ENCODE peak calls at places on chromosomes 11 and 22, in ten cellular contexts. Z is PC-3; B is AG09319; M is body of pancreas; O is astrocyte of the cerebellum; Q is fibroblast of lung; N is stomach; K is testis; X is CD4-positive, alpha-beta T cell; V is PC-9. Y is an unnamed sample.
A peak's percentile ranks its signal among the peaks of the same experiment; 100 is the strongest.

GRCh38 chr11:130536106-130537040 is 87.9 kb downstream of the ADAMTS15 start:
- DNase-seq in O (no peak), M (no peak), X (no peak), B (no peak), Z (peak; percentile 51), Q (no peak), N (no peak), K (no peak), V (no peak), Y (no peak)

GRCh38 chr11:12961615-12962014 is 47.5 kb upstream of the RASSF10 start:
- DNase-seq in X (no peak), M (no peak), O (no peak), Q (peak; percentile 59), Z (peak; percentile 16), K (no peak), N (no peak), B (no peak), V (no peak), Y (no peak)

GRCh38 chr11:20353829-20354434 is 9.6 kb upstream of the HTATIP2 start:
- DNase-seq in B (no peak), K (peak; percentile 52), Q (peak; percentile 51), N (peak; percentile 29), X (peak; percentile 2), V (no peak), Z (peak; percentile 65), M (peak; percentile 38), O (peak; percentile 13), Y (no peak)

GRCh38 chr11:10350341-10350740 is 45.5 kb downstream of the ADM start:
- DNase-seq in Q (peak; percentile 85), X (no peak), O (no peak), V (peak; percentile 57), M (no peak), Z (peak; percentile 87), K (no peak), N (no peak), B (no peak), Y (no peak)

GRCh38 chr11:77063407-77063806 is 3.4 kb upstream of the CAPN5 start:
- DNase-seq in K (no peak), N (peak; percentile 28), M (no peak), O (no peak), V (no peak), Q (no peak), X (no peak), Z (no peak), B (no peak), Y (no peak)

GRCh38 chr11:102564110-102564509 is 33.6 kb upstream of the MMP7 start:
- DNase-seq in N (no peak), K (no peak), Z (peak; percentile 99), V (no peak), M (no peak), Q (peak; percentile 70), B (no peak), O (no peak), X (no peak), Y (no peak)

GRCh38 chr11:45803981-45804805 is 756 bp upstream of the SLC35C1 start:
- DNase-seq in V (peak; percentile 85), O (no peak), B (no peak), N (peak; percentile 88), K (peak; percentile 80), M (peak; percentile 82), X (peak; percentile 61), Z (peak; percentile 53), Q (peak; percentile 55), Y (no peak)

GRCh38 chr11:119854521-119854920 is 125.5 kb upstream of the NECTIN1 start:
- DNase-seq in N (peak; percentile 42), B (no peak), M (no peak), Q (no peak), V (no peak), X (no peak), Z (peak; percentile 9), O (no peak), K (no peak), Y (no peak)

GRCh38 chr22:41672780-41673509 is 15.7 kb downstream of the SNU13 start:
- DNase-seq in M (no peak), V (no peak), N (no peak), Q (no peak), K (no peak), Z (peak; percentile 27), O (no peak), B (no peak), X (no peak), Y (no peak)
- TF ChIP-seq CTCF in M (no peak), V (peak; percentile 62), N (no peak), Q (peak; percentile 30), K (peak; percentile 24), Z (peak; percentile 42), O (peak; percentile 39), B (peak; percentile 25), X (no peak), Y (no peak)

DNA sequence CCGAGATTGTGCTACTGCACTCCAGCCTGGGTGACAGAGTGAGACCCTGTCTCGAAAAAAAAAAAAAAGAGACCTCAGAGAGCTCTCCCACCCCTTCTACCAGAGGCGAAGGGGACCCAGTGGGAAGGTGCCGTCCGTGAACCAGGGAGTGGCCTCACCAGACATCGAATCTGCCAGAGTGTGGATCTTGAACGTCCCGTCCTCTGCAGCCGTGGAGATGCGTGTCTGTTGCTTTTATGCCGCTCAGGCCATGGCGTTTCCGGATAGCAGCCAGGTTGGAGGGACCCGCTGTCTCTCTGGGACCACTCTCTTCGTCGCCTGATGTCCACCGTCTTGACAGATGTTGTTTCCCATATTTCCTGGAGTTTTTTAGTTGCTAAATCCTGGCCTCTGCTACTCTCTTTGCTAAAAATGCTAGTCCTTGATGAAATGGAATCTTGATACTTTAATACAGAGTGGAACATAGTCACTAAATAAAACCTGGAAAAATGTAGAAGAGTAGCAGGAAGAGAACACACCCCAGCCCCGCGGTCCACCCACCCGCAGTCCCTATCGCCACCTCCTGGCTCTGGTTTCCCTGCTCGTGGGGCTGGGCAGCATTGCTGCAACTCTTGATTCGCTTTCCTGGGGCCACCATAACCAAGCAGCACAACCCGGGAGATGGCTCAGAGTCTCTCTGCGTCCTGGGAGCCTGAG is 12.0 kb upstream of the MUC6 start:
- DNase-seq in B (no peak), M (no peak), O (no peak), V (no peak), X (no peak), Z (no peak), Q (no peak), K (no peak), N (no peak), Y (no peak)
- TF ChIP-seq CTCF in B (no peak), M (no peak), O (no peak), V (no peak), X (no peak), Z (peak; percentile 9), Q (no peak), K (no peak), N (no peak), Y (no peak)

GRCh38 chr22:36356708-36357694 is 30.8 kb downstream of the MYH9 start:
- DNase-seq in Q (no peak), M (no peak), Z (peak; percentile 56), O (no peak), V (no peak), X (peak; percentile 49), B (no peak), K (no peak), N (no peak), Y (no peak)

GRCh38 chr22:36352775-36353507 is 34.8 kb downstream of the MYH9 start:
- DNase-seq in V (no peak), K (peak; percentile 76), Q (peak; percentile 93), X (peak; percentile 39), M (peak; percentile 90), N (peak; percentile 91), O (peak; percentile 87), B (no peak), Z (no peak), Y (no peak)

GRCh38 chr22:36355894-36356293 is 31.9 kb downstream of the MYH9 start:
- DNase-seq in Z (no peak), M (no peak), X (no peak), V (no peak), K (no peak), Q (no peak), O (no peak), B (no peak), N (no peak), Y (no peak)

GRCh38 chr22:36351921-36352774 is 35.6 kb downstream of the MYH9 start:
- DNase-seq in O (no peak), K (no peak), X (no peak), N (peak; percentile 61), Q (peak; percentile 77), Z (peak; percentile 68), M (no peak), V (peak; percentile 69), B (no peak), Y (no peak)

GRCh38 chr22:36355362-36355761 is 32.4 kb downstream of the MYH9 start:
- DNase-seq in V (no peak), O (no peak), K (no peak), B (no peak), N (no peak), Z (no peak), M (no peak), Q (no peak), X (no peak), Y (no peak)
- TF ChIP-seq CTCF in V (no peak), O (no peak), K (no peak), B (no peak), N (no peak), Z (no peak), M (no peak), Q (no peak), X (no peak), Y (no peak)

DNA sequence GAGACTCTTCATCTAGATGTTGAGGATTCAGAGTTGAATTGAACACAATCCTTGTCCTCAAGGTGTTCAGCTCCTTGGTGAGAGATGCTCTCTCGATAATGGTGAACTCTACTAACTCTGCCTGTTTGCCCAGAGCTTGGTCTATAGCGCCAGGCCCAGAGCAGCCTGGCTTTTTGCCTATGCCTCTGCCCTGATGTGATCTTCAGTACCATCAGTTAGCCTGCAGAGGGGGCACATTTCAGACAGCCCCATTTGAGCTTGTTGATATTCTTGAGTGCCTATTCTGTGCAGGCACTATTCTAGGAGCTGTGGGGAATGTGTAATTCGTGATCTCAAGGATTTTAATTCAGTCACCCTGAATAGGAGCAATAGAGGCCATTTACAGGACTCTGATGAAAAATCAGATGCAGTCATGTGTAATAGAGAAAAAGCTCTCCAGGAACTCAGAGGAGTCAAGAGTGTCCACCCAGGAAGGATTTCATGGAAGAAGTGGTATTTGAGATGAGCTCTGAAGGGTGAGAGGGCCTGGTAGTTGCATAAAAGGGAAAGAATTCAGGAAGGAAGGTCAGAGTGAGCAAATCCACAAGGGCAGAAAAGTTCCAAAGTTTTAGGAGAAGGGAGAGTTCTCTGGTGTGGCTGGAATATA is 19.3 kb downstream of the GTPBP1 start:
- DNase-seq in M (peak; percentile 16), K (no peak), N (no peak), Q (peak; percentile 50), V (no peak), B (no peak), X (peak; percentile 36), O (no peak), Z (peak; percentile 50), Y (no peak)
- TF ChIP-seq CTCF in M (peak; percentile 33), K (peak; percentile 29), N (no peak), Q (peak; percentile 47), V (peak; percentile 79), B (peak; percentile 46), X (peak; percentile 62), O (peak; percentile 71), Z (peak; percentile 62), Y (peak; percentile 23)

DNA sequence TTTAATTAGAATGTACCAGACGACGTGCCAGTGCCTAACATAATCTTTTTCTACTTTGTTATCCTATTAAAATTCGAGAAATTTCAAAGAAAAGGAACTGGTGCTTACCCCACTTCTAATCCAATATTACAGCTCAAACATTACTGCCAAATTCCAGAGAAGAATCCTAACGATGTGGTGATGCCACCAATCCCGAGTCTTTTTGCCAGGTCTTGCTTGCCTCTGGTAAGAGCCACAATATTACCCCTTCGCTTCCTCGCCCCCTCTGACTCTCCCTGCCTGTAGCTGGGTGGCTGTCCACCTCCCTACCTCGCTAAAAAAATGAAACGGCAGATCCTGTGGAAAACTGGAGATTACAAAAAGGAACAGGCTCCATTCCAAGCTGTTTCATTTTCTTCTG is 49.4 kb upstream of the TBCEL start:
- DNase-seq in N (no peak), Z (no peak), X (no peak), Q (no peak), V (no peak), O (no peak), B (no peak), K (no peak), M (no peak), Y (no peak)
- TF ChIP-seq CTCF in N (no peak), Z (no peak), X (no peak), Q (no peak), V (no peak), O (no peak), B (no peak), K (no peak), M (no peak), Y (no peak)

Y was measured in D721Med.